ENCODE peak calls at places on chromosome 22, in four cellular contexts. Q is AG04450, Y is pancreas, S is upper lobe of right lung. L is an unnamed sample.

GRCh38 chr22:20174785-20175596 is 24.1 kb upstream of the CCDC188 start:
- DNase-seq in Q (no peak), Y (no peak), S (no peak), L (peak)

GRCh38 chr22:40694409-40694808 is 15.1 kb downstream of the MCHR1 start:
- DNase-seq in Q (no peak), Y (no peak), S (no peak), L (no peak)

GRCh38 chr22:42188808-42189447 is 58.3 kb upstream of the CYP2D6 start:
- DNase-seq in Q (no peak), Y (no peak), S (no peak), L (no peak)

GRCh38 chr22:40128989-40129388 is 48.7 kb upstream of the TNRC6B start:
- DNase-seq in Q (no peak), Y (no peak), S (no peak), L (peak)

GRCh38 chr22:38724926-38725571 is 19.3 kb downstream of the GTPBP1 start:
- DNase-seq in Q (no peak), Y (no peak), S (no peak), L (peak)

GRCh38 chr22:37212174-37212906 is at the start of gene SSTR3:
- DNase-seq in Q (no peak), Y (peak), S (peak), L (no peak)

GRCh38 chr22:26318975-26319374 is 110.1 kb upstream of the ASPHD2 start:
- DNase-seq in Q (no peak), Y (no peak), S (no peak), L (peak)

GRCh38 chr22:28246392-28246791 is 327.3 kb upstream of the PITPNB start:
- DNase-seq in Q (no peak), Y (no peak), S (no peak), L (no peak)

GRCh38 chr22:26918236-26918635 is 260.8 kb downstream of the MIAT start:
- DNase-seq in Q (no peak), Y (no peak), S (no peak), L (no peak)

GRCh38 chr22:19876314-19876940 is 21.8 kb upstream of the GNB1L start:
- DNase-seq in Q (no peak), Y (no peak), S (peak), L (no peak)

GRCh38 chr22:42202048-42202447 is 68.4 kb downstream of the TCF20 start:
- DNase-seq in Q (no peak), Y (no peak), S (no peak), L (no peak)

GRCh38 chr22:25630446-25630845 is 66.0 kb downstream of the GRK3 start:
- DNase-seq in Q (no peak), Y (no peak), S (no peak), L (no peak)

GRCh38 chr22:41308544-41308947 is 7.2 kb downstream of the ZC3H7B start:
- DNase-seq in Q (no peak), Y (no peak), S (no peak), L (no peak)

GRCh38 chr22:38258895-38259294 is 13.9 kb downstream of the TMEM184B start:
- DNase-seq in Q (no peak), Y (no peak), S (no peak), L (no peak)

GRCh38 chr22:26828311-26828710 is 170.9 kb downstream of the MIAT start:
- DNase-seq in Q (no peak), Y (no peak), S (no peak), L (peak)

GRCh38 chr22:38948181-38948940 is 9.0 kb upstream of the APOBEC3A start:
- DNase-seq in Q (no peak), Y (no peak), S (no peak), L (no peak)

GRCh38 chr22:31920306-31920705 is 24.0 kb upstream of the YWHAH start:
- DNase-seq in Q (no peak), Y (no peak), S (no peak), L (no peak)

DNA sequence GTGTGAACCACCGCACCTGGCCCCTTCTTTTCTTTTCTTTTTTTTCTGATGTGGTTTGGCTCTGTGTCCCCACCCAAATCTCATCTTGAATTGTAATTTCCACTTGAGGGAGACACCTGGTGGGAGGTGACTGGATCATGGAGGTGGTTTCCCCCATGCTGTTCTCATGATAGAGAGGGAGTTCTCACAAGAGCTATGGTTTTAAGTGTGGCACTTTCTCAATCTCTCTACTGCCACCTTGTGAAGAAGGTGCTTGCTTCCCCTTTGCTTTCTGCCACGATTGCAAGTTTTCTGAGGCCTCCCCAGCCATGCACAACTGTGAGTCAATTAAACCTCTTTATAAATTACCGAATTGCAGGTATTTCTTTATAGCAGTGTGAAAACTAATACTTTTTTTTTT is 4.9 kb upstream of the TCN2 start:
- DNase-seq in Q (no peak), Y (no peak), S (no peak), L (peak)
- TF ChIP-seq CTCF in Q (peak), Y (peak), S (peak), L (peak)

GRCh38 chr22:50169774-50170341 is 673 bp upstream of the PANX2 start:
- DNase-seq in Q (no peak), Y (no peak), S (no peak), L (peak)
- H3K4me3 ChIP-seq in Q (peak), Y (peak), S (peak), L (peak)

GRCh38 chr22:46131151-46131587 is 19.2 kb upstream of the PPARA start:
- DNase-seq in Q (no peak), Y (no peak), S (no peak), L (no peak)
- TF ChIP-seq CTCF in Q (peak), Y (no peak), S (peak), L (peak)

GRCh38 chr22:29369460-29369859 is 18.9 kb downstream of the AP1B1 start:
- DNase-seq in Q (no peak), Y (no peak), S (peak), L (no peak)
- H3K4me3 ChIP-seq in Q (no peak), Y (no peak), S (no peak), L (no peak)

GRCh38 chr22:22462813-22463567 is 45.6 kb downstream of the ZNF280B start:
- DNase-seq in Q (no peak), Y (no peak), S (no peak), L (peak)
- TF ChIP-seq CTCF in Q (peak), Y (no peak), S (no peak), L (no peak)

GRCh38 chr22:44181033-44181911 is 547 bp downstream of the PARVG start:
- DNase-seq in Q (no peak), Y (no peak), S (peak), L (peak)
- H3K4me3 ChIP-seq in Q (no peak), Y (no peak), S (peak), L (peak)

DNA sequence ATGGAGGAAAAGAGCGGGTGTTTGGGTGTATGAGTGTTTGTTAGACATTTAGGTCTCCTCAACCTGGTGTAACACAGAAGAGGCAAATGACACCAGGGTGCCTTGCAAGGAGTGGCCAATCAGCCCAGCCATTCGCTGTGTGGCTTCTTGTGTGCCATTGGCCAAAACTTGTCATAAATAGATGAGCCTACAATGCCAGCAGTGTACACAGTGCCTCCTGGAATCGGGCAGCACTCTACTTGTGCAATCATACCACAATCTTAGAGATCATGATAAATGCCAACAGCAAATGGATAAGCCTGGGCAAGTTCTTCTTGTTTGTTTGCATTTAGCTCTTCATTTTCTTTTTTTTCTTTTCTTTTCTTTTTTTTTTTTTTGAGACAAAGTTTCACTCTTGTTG is 11.0 kb upstream of the ADA2 start:
- DNase-seq in Q (no peak), Y (no peak), S (no peak), L (no peak)
- TF ChIP-seq CTCF in Q (no peak), Y (no peak), S (no peak), L (no peak)

GRCh38 chr22:35558031-35558430 is 17.4 kb downstream of the RASD2 start:
- DNase-seq in Q (no peak), Y (no peak), S (no peak), L (no peak)
- H3K4me3 ChIP-seq in Q (no peak), Y (no peak), S (no peak), L (no peak)